ENCODE peak calls at places on chromosomes 5 and 9, in four cellular contexts. T is HepG2, Q is SK-N-SH, D is GM12878. F is an unnamed sample.

GRCh38 chr9:17402309-17402708 is 176.6 kb upstream of the SH3GL2 start:
- DNase-seq in T (peak), Q (no peak), D (no peak), F (no peak)

GRCh38 chr5:141501805-141502204 is 12.9 kb downstream of the PCDHGC5 start:
- DNase-seq in T (no peak), Q (no peak), D (no peak), F (no peak)

GRCh38 chr9:118962426-118962825 is 406.8 kb downstream of the BRINP1 start:
- DNase-seq in T (no peak), Q (no peak), D (no peak), F (no peak)

GRCh38 chr5:138352722-138353549 is 451 bp downstream of the KDM3B start:
- DNase-seq in T (peak), Q (peak), D (no peak), F (peak)

GRCh38 chr5:140741967-140742366 is 41.7 kb downstream of the ZMAT2 start:
- DNase-seq in T (no peak), Q (no peak), D (no peak), F (no peak)

GRCh38 chr9:107784235-107784958 is 294.8 kb upstream of the KLF4 start:
- DNase-seq in T (no peak), Q (no peak), D (no peak), F (peak)

GRCh38 chr9:93252781-93253530 is 69.0 kb downstream of the WNK2 start:
- DNase-seq in T (no peak), Q (no peak), D (no peak), F (no peak)

GRCh38 chr5:53827072-53827471 is 266.6 kb downstream of the NDUFS4 start:
- DNase-seq in T (no peak), Q (no peak), D (no peak), F (no peak)

GRCh38 chr5:52428977-52429474 is 358.7 kb upstream of the ITGA1 start:
- DNase-seq in T (no peak), Q (no peak), D (no peak), F (no peak)

GRCh38 chr5:96758621-96759020 is 49.1 kb downstream of the ERAP1 start:
- DNase-seq in T (no peak), Q (no peak), D (no peak), F (no peak)

GRCh38 chr5:180435594-180435993 is 58.6 kb upstream of the CNOT6 start:
- DNase-seq in T (no peak), Q (no peak), D (no peak), F (no peak)

GRCh38 chr5:119322948-119323629 is 32.7 kb upstream of the TNFAIP8 start:
- DNase-seq in T (no peak), Q (no peak), D (no peak), F (peak)

GRCh38 chr5:66993882-66994281 is 202.7 kb downstream of the CD180 start:
- DNase-seq in T (peak), Q (no peak), D (no peak), F (no peak)

GRCh38 chr5:77995793-77996409 is 219.8 kb upstream of the TBCA start:
- DNase-seq in T (no peak), Q (no peak), D (no peak), F (no peak)

GRCh38 chr9:73577867-73578266 is 426.2 kb downstream of the ANXA1 start:
- DNase-seq in T (no peak), Q (peak), D (no peak), F (no peak)

GRCh38 chr5:1765141-1765879 is 34.3 kb downstream of the MRPL36 start:
- DNase-seq in T (no peak), Q (no peak), D (no peak), F (no peak)

GRCh38 chr9:23851024-23851629 is 25.1 kb upstream of the ELAVL2 start:
- DNase-seq in T (no peak), Q (peak), D (no peak), F (peak)

GRCh38 chr9:95494416-95495371 is 22.1 kb downstream of the PTCH1 start:
- DNase-seq in T (no peak), Q (peak), D (peak), F (no peak)

GRCh38 chr5:171783051-171783450 is 2.6 kb upstream of the SMIM23 start:
- DNase-seq in T (no peak), Q (no peak), D (no peak), F (no peak)
- TF ChIP-seq PBX3 in T (no peak), Q (no peak), D (no peak), F (no peak)

DNA sequence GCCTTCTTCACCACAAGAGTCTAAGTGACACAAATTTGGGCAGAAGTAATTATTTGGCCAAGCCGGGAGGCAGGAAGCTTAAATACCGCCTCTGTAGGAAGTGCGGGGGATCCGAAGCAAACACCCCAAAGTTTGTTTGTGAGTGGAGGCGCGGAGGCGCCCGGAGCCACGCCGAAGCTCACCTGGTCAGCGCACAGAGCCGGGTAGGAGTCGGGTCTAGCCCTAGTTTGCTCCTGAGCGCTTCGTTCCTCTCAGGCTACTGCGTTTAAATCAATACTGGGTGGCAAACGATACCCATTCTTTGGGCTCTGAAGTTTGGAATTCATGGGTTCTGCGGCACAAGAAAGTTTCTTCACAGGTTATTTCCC is 858 bp downstream of the MCC start:
- DNase-seq in T (no peak), Q (no peak), D (no peak), F (peak)
- TF ChIP-seq CHD2 in T (no peak), Q (no peak), D (no peak), F (no peak)

DNA sequence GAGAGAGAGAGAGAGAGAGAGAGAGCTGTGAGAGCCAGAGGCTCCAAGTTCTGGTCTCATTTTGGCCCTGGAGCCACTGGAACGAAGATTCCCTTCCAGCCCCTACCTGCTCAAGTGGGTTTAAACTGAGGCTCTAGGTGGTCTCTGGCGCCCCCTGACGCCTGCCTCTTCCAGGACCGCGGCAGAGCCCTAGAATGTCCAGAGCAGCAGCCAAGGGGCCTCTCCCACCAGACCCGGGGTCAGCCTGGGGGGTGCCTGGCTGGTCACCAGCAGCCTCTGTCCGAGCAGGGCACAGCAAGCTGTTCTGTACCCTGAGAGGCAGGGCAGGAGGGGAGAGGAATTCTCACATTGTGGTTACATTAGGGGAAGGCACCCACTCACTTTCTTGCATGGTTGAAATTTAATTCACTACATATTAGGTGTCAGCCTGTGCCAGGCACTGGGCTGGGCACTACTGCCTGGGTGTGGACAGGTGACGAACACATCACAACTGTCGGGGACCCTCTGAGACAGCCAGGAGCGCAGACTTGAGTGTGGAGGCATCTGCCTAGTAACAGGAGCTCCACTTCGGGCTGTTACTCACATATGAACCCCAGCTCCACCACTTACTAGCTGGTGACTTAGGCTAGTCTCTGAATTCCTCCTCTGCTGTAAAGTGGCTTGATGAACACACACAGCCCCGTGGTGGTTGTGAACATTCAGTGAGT is 44.5 kb downstream of the AMBP start:
- DNase-seq in T (peak), Q (peak), D (no peak), F (peak)
- TF ChIP-seq PBX3 in T (no peak), Q (no peak), D (no peak), F (no peak)

GRCh38 chr5:41641621-41642020 is 131.2 kb upstream of the PLCXD3 start:
- DNase-seq in T (no peak), Q (no peak), D (no peak), F (no peak)

GRCh38 chr5:41637869-41638268 is 127.5 kb upstream of the PLCXD3 start:
- DNase-seq in T (no peak), Q (no peak), D (no peak), F (no peak)

GRCh38 chr5:41638685-41639084 is 128.3 kb upstream of the PLCXD3 start:
- DNase-seq in T (peak), Q (no peak), D (no peak), F (no peak)

GRCh38 chr5:41636605-41637004 is 126.2 kb upstream of the PLCXD3 start:
- DNase-seq in T (peak), Q (peak), D (no peak), F (peak)

DNA sequence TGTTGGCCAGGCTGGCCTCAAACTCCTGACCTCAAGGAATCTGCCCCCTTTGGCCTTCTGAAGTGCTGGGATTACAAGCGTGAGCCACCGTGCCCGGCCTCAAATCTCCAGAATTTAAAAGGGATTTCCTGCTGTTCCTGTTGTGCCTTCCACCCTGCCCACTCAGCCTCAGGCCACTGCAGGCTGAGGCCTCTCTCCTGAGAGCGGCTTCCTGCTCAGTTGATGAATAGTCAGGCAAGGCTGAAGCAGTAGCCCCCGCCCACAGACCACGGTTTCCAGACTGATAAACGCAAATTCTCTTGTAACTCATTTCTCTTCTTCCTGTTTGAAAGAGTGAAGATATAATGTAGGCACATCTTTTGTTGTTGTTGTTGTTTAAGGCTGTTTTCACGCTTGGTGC is 127.0 kb upstream of the PLCXD3 start:
- DNase-seq in T (no peak), Q (no peak), D (no peak), F (no peak)
- TF ChIP-seq CHD2 in T (no peak), Q (no peak), D (no peak), F (no peak)

GRCh38 chr9:138072161-138072842 is 194.7 kb downstream of the CACNA1B start:
- DNase-seq in T (no peak), Q (peak), D (no peak), F (no peak)
- TF ChIP-seq PBX3 in T (no peak), Q (no peak), D (no peak), F (no peak)

GRCh38 chr5:65926893-65927292 is 518 bp downstream of the ERBIN start:
- DNase-seq in T (no peak), Q (no peak), D (no peak), F (no peak)

GRCh38 chr5:65925601-65926275 is 637 bp upstream of the ERBIN start:
- DNase-seq in T (peak), Q (peak), D (no peak), F (peak)

GRCh38 chr5:65927497-65928340 is 1.3 kb downstream of the ERBIN start:
- DNase-seq in T (peak), Q (peak), D (no peak), F (peak)

GRCh38 chr5:65925094-65925600 is 1.2 kb upstream of the ERBIN start:
- DNase-seq in T (peak), Q (no peak), D (peak), F (peak)

DNA sequence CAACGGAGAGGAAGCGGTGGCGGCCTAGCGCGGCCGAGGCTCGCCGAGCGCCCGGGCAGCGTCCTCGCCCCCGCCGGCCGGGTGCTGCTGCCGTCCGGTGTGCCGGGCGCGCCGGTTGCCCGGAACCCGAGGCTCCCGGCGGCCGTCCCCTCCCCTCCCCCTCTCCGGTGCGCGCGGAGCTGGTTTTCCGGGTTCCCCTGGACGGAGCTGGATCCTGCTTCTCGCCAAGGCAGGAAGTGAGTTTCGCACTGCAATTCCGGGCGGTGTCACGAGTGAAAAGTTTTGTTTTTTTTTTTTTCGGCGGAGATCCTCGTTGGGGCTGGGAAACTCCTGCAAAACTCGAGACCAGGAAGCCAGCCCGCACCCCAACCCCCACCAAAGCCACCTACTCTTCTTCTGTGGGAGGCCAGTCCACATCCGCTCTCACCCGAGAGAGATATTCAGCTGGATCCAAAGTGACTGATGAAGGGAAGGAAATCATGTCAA is at the start of gene ERBIN:
- DNase-seq in T (peak), Q (peak), D (no peak), F (peak)
- TF ChIP-seq CHD2 in T (no peak), Q (peak), D (peak), F (no peak)

GRCh38 chr5:34657550-34657921 is 1.4 kb downstream of the RAI14 start:
- DNase-seq in T (peak), Q (peak), D (no peak), F (peak)
- TF ChIP-seq PBX3 in T (no peak), Q (peak), D (no peak), F (no peak)